ENCODE peak calls at places on chromosomes 16 and 17, in seven cellular contexts. X, R, B, E, O, T and D are unnamed samples.

GRCh38 chr16:69917739-69918138 is 33.4 kb upstream of the CLEC18A start:
- DNase-seq in X (no peak), R (no peak), B (no peak), E (peak), O (peak), T (no peak), D (peak)

GRCh38 chr17:27256225-27257030 is 37.5 kb upstream of the WSB1 start:
- DNase-seq in X (no peak), R (no peak), B (no peak), E (peak), O (peak), T (no peak), D (peak)

GRCh38 chr17:81869221-81870154 is 1.6 kb downstream of the ARHGDIA start:
- DNase-seq in X (peak), R (peak), B (no peak), E (no peak), O (peak), T (no peak), D (peak)

GRCh38 chr17:47720754-47721533 is 12.1 kb upstream of the TBX21 start:
- DNase-seq in X (peak), R (no peak), B (no peak), E (no peak), O (peak), T (no peak), D (peak)

GRCh38 chr17:38921756-38922411 is 3.5 kb upstream of the LASP1NB start:
- DNase-seq in X (no peak), R (no peak), B (no peak), E (no peak), O (no peak), T (no peak), D (no peak)

GRCh38 chr17:72249441-72249840 is 128.6 kb downstream of the SOX9 start:
- DNase-seq in X (no peak), R (peak), B (no peak), E (no peak), O (no peak), T (no peak), D (no peak)

GRCh38 chr16:35414563-35414962 is 1955.2 kb downstream of the TP53TG3F start:
- DNase-seq in X (no peak), R (no peak), B (no peak), E (no peak), O (no peak), T (no peak), D (no peak)

GRCh38 chr17:63932008-63932561 is at the start of gene CD79B:
- DNase-seq in X (no peak), R (no peak), B (no peak), E (no peak), O (no peak), T (no peak), D (no peak)

GRCh38 chr16:53043462-53043861 is 9.2 kb downstream of the CHD9NB start:
- DNase-seq in X (no peak), R (no peak), B (no peak), E (no peak), O (no peak), T (no peak), D (no peak)

GRCh38 chr17:19533718-19534561 is at the start of gene SLC47A1:
- DNase-seq in X (peak), R (no peak), B (no peak), E (no peak), O (no peak), T (peak), D (peak)

GRCh38 chr17:75090871-75091854 is 3.4 kb downstream of the SLC16A5 start:
- DNase-seq in X (no peak), R (peak), B (no peak), E (no peak), O (no peak), T (no peak), D (no peak)

GRCh38 chr16:85173981-85174751 is 61.9 kb upstream of the CIBAR2 start:
- DNase-seq in X (no peak), R (no peak), B (peak), E (peak), O (peak), T (peak), D (peak)

GRCh38 chr17:75983501-75984181 is 4.6 kb downstream of the TEN1 start:
- DNase-seq in X (no peak), R (no peak), B (no peak), E (no peak), O (no peak), T (no peak), D (no peak)

GRCh38 chr16:81612351-81613170 is 166.5 kb upstream of the PLCG2 start:
- DNase-seq in X (no peak), R (no peak), B (no peak), E (no peak), O (no peak), T (no peak), D (no peak)

GRCh38 chr16:85308585-85309540 is 196.6 kb upstream of the CIBAR2 start:
- DNase-seq in X (no peak), R (no peak), B (no peak), E (no peak), O (no peak), T (no peak), D (no peak)

GRCh38 chr17:76142044-76143041 is 1.3 kb upstream of the FOXJ1 start:
- DNase-seq in X (no peak), R (no peak), B (no peak), E (no peak), O (no peak), T (no peak), D (no peak)

GRCh38 chr16:85601730-85602401 is 11.3 kb upstream of the GSE1 start:
- DNase-seq in X (no peak), R (no peak), B (no peak), E (no peak), O (no peak), T (no peak), D (peak)

GRCh38 chr17:15999974-16000827 is 577 bp downstream of the TTC19 start:
- DNase-seq in X (peak), R (peak), B (peak), E (no peak), O (peak), T (peak), D (peak)

GRCh38 chr16:27242868-27243590 is 25.5 kb downstream of the NSMCE1 start:
- DNase-seq in X (no peak), R (no peak), B (no peak), E (peak), O (peak), T (no peak), D (peak)

GRCh38 chr17:20184977-20185619 is 175.9 kb downstream of the SPECC1 start:
- DNase-seq in X (no peak), R (no peak), B (no peak), E (no peak), O (no peak), T (no peak), D (peak)

GRCh38 chr16:31480851-31481250 is 2.1 kb upstream of the SLC5A2 start:
- DNase-seq in X (no peak), R (peak), B (no peak), E (no peak), O (no peak), T (no peak), D (no peak)

GRCh38 chr16:66107661-66108060 is 258.8 kb upstream of the CDH5 start:
- DNase-seq in X (no peak), R (no peak), B (no peak), E (peak), O (peak), T (no peak), D (peak)